ENCODE peak calls at places on chromosomes 16 and 17, in ten cellular contexts. M is stimulated activated CD4-positive, alpha-beta T cell treated with anti-CD3 and anti-CD28 coated beads, Interleukin-4, amount 100 ng/mL, for 24 hours; W is activated CD8-positive, alpha-beta memory T cell treated with anti-CD3 and anti-CD28 coated beads, Interleukin-2, amount 10 ng/mL, durations not matched to agents 7 days and 5 days; J is left ventricle myocardium superior; R is SW 1271; S is left colon; Z is NCI-H1092 treated with DMSO at 0.1 percent for 48 hours; U is HT1080; N is AG08395; I is AG10803. V is an unnamed sample.

GRCh38 chr16:72894291-72895151 is 153.4 kb downstream of the ZFHX3 start:
- DNase-seq in M (no peak), W (no peak), J (no peak), R (no peak), S (no peak), Z (no peak), U (no peak), N (no peak), I (peak; percentile 21), V (no peak)

GRCh38 chr17:35217107-35217506 is 22.9 kb upstream of the SLC35G3 start:
- DNase-seq in M (no peak), W (no peak), J (no peak), R (no peak), S (no peak), Z (no peak), U (no peak), N (no peak), I (no peak), V (no peak)

GRCh38 chr16:78727536-78727935 is 628.1 kb downstream of the WWOX start:
- DNase-seq in M (no peak), W (no peak), J (no peak), R (no peak), S (peak; percentile 12), Z (no peak), U (no peak), N (no peak), I (no peak), V (no peak)

GRCh38 chr16:87956771-87957279 is 5.6 kb downstream of the BANP start:
- DNase-seq in M (peak; percentile 48), W (peak; percentile 77), J (no peak), R (no peak), S (no peak), Z (no peak), U (no peak), N (no peak), I (peak; percentile 49), V (no peak)

GRCh38 chr17:81329279-81329926 is 34.3 kb upstream of the SLC38A10 start:
- DNase-seq in M (no peak), W (no peak), J (peak; percentile 88), R (peak; percentile 83), S (peak; percentile 88), Z (no peak), U (peak; percentile 95), N (peak; percentile 95), I (peak; percentile 82), V (peak; percentile 94)

GRCh38 chr16:15856901-15857778 is at the start of gene MYH11:
- DNase-seq in M (no peak), W (no peak), J (no peak), R (no peak), S (peak; percentile 24), Z (no peak), U (no peak), N (no peak), I (no peak), V (no peak)

GRCh38 chr17:57587201-57587870 is 157.8 kb downstream of the CCDC182 start:
- DNase-seq in M (no peak), W (no peak), J (no peak), R (no peak), S (no peak), Z (no peak), U (no peak), N (no peak), I (no peak), V (no peak)

GRCh38 chr17:73960469-73960868 is 243.0 kb upstream of the RPL38 start:
- DNase-seq in M (no peak), W (no peak), J (no peak), R (no peak), S (no peak), Z (no peak), U (no peak), N (no peak), I (no peak), V (no peak)

GRCh38 chr17:4332296-4332970 is 34.0 kb downstream of the UBE2G1 start:
- DNase-seq in M (no peak), W (no peak), J (no peak), R (peak; percentile 34), S (no peak), Z (no peak), U (peak; percentile 26), N (no peak), I (no peak), V (no peak)

GRCh38 chr16:4578961-4579530 is 22.9 kb downstream of the C16orf96 start:
- DNase-seq in M (no peak), W (no peak), J (no peak), R (no peak), S (no peak), Z (peak; percentile 16), U (no peak), N (no peak), I (no peak), V (no peak)

GRCh38 chr16:74842413-74842812 is 67.8 kb upstream of the FA2H start:
- DNase-seq in M (no peak), W (no peak), J (no peak), R (no peak), S (no peak), Z (no peak), U (peak; percentile 11), N (no peak), I (no peak), V (peak; percentile 9)

GRCh38 chr17:67800495-67800928 is 24.8 kb upstream of the BPTF start:
- DNase-seq in M (peak; percentile 49), W (peak; percentile 71), J (peak; percentile 77), R (peak; percentile 75), S (peak; percentile 79), Z (peak; percentile 76), U (peak; percentile 67), N (peak; percentile 81), I (peak; percentile 77), V (peak; percentile 57)

GRCh38 chr16:66188786-66189725 is 177.4 kb upstream of the CDH5 start:
- DNase-seq in M (no peak), W (no peak), J (no peak), R (no peak), S (no peak), Z (peak; percentile 43), U (no peak), N (no peak), I (peak; percentile 58), V (no peak)

GRCh38 chr16:88922114-88922825 is 54.7 kb downstream of the CBFA2T3 start:
- DNase-seq in M (no peak), W (no peak), J (peak; percentile 91), R (no peak), S (peak; percentile 80), Z (no peak), U (no peak), N (peak; percentile 69), I (peak; percentile 79), V (peak; percentile 80)

GRCh38 chr17:81844327-81844851 is 9.5 kb upstream of the PPP1R27 start:
- DNase-seq in M (no peak), W (no peak), J (no peak), R (no peak), S (no peak), Z (no peak), U (no peak), N (no peak), I (no peak), V (no peak)

GRCh38 chr17:12114686-12115418 is 94.2 kb downstream of the MAP2K4 start:
- DNase-seq in M (no peak), W (no peak), J (no peak), R (no peak), S (no peak), Z (no peak), U (no peak), N (no peak), I (no peak), V (no peak)

GRCh38 chr17:37667039-37667438 is 23.8 kb upstream of the DDX52 start:
- DNase-seq in M (no peak), W (no peak), J (no peak), R (no peak), S (no peak), Z (no peak), U (no peak), N (no peak), I (no peak), V (no peak)

GRCh38 chr17:34547453-34548063 is 31.8 kb upstream of the TMEM132E start:
- DNase-seq in M (no peak), W (no peak), J (no peak), R (no peak), S (no peak), Z (no peak), U (no peak), N (no peak), I (no peak), V (no peak)

GRCh38 chr16:81261049-81261648 is 22.7 kb downstream of the BCO1 start:
- DNase-seq in M (peak; percentile 39), W (peak; percentile 45), J (no peak), R (peak; percentile 6), S (no peak), Z (no peak), U (peak; percentile 16), N (peak; percentile 46), I (peak; percentile 2), V (no peak)

GRCh38 chr16:1932050-1933028 is 10.7 kb downstream of the MSRB1 start:
- DNase-seq in M (no peak), W (no peak), J (no peak), R (no peak), S (peak; percentile 59), Z (peak; percentile 32), U (peak; percentile 52), N (no peak), I (no peak), V (no peak)

GRCh38 chr17:17844079-17844478 is 7.3 kb upstream of the SREBF1 start:
- DNase-seq in M (no peak), W (no peak), J (no peak), R (no peak), S (no peak), Z (no peak), U (no peak), N (no peak), I (no peak), V (no peak)

GRCh38 chr16:88454315-88455057 is 1.4 kb downstream of the ZFPM1 start:
- DNase-seq in M (no peak), W (peak; percentile 73), J (no peak), R (no peak), S (peak; percentile 64), Z (no peak), U (no peak), N (no peak), I (no peak), V (no peak)

GRCh38 chr17:63954402-63955063 is 18.2 kb downstream of the SCN4A start:
- DNase-seq in M (no peak), W (peak; percentile 61), J (no peak), R (no peak), S (peak; percentile 35), Z (no peak), U (no peak), N (no peak), I (no peak), V (no peak)

GRCh38 chr16:70298988-70299938 is at the start of gene DDX19B:
- DNase-seq in M (peak; percentile 59), W (peak; percentile 85), J (peak; percentile 89), R (peak; percentile 60), S (peak; percentile 90), Z (peak; percentile 71), U (peak; percentile 67), N (peak; percentile 83), I (peak; percentile 62), V (peak; percentile 77)

GRCh38 chr17:81108220-81108619 is 57.1 kb upstream of the PVALEF start:
- DNase-seq in M (no peak), W (no peak), J (no peak), R (no peak), S (no peak), Z (no peak), U (no peak), N (no peak), I (no peak), V (no peak)

GRCh38 chr17:237406-237955 is 56.0 kb upstream of the DOC2B start:
- DNase-seq in M (no peak), W (no peak), J (no peak), R (no peak), S (no peak), Z (no peak), U (no peak), N (no peak), I (no peak), V (no peak)

GRCh38 chr17:73250851-73251640 is 10.6 kb downstream of the CPSF4L start:
- DNase-seq in M (no peak), W (no peak), J (no peak), R (no peak), S (no peak), Z (no peak), U (no peak), N (no peak), I (no peak), V (no peak)

GRCh38 chr17:48871551-48872351 is 20.8 kb upstream of the ATP5MC1 start:
- DNase-seq in M (no peak), W (no peak), J (peak; percentile 56), R (no peak), S (peak; percentile 79), Z (no peak), U (no peak), N (no peak), I (no peak), V (no peak)

V was measured in prostate gland.